ENCODE peak calls at places on chromosomes 2 and 18, in seven cellular contexts. P is lower lobe of right lung, B is fibroblast of lung, G is psoas muscle, M is IMR-90, X is mammary epithelial cell, Y is vagina. D is an unnamed sample.

GRCh38 chr2:237674731-237675276 is 47.4 kb downstream of the LRRFIP1 start:
- DNase-seq in X (peak; percentile 87), G (peak; percentile 81), M (peak; percentile 75), P (peak; percentile 94), Y (no peak), B (peak; percentile 90), D (peak; percentile 42)

GRCh38 chr2:27370816-27371620 is 602 bp downstream of the SNX17 start:
- DNase-seq in B (peak; percentile 33), P (no peak), Y (no peak), M (peak; percentile 53), X (peak; percentile 57), G (peak; percentile 43), D (peak; percentile 48)

GRCh38 chr2:48471048-48471474 is 58.9 kb upstream of the STON1 start:
- DNase-seq in Y (no peak), M (peak; percentile 78), X (peak; percentile 53), G (no peak), P (no peak), B (peak; percentile 60), D (peak; percentile 65)

GRCh38 chr18:63987743-63988142 is 17.9 kb downstream of the SERPINB8 start:
- DNase-seq in B (no peak), M (no peak), G (no peak), X (no peak), Y (no peak), P (no peak), D (no peak)

GRCh38 chr2:200089040-200089755 is 133.8 kb downstream of the MAIP1 start:
- DNase-seq in X (no peak), Y (no peak), B (peak; percentile 39), G (no peak), P (no peak), M (peak; percentile 40), D (no peak)

GRCh38 chr18:77102246-77103040 is 30.1 kb downstream of the MBP start:
- DNase-seq in X (peak; percentile 67), Y (no peak), M (peak; percentile 93), G (no peak), P (no peak), B (peak; percentile 90), D (no peak)

GRCh38 chr2:168152902-168153301 is 94.5 kb downstream of the STK39 start:
- DNase-seq in M (peak; percentile 10), B (no peak), X (peak; percentile 16), Y (no peak), G (no peak), P (no peak), D (peak; percentile 59)

GRCh38 chr2:178320011-178320410 is 125.7 kb downstream of the OSBPL6 start:
- DNase-seq in X (no peak), B (no peak), P (no peak), Y (no peak), G (no peak), M (no peak), D (no peak)

GRCh38 chr2:186603208-186603765 is 13.4 kb downstream of the ITGAV start:
- DNase-seq in P (no peak), Y (no peak), X (no peak), B (peak; percentile 45), G (no peak), M (peak; percentile 17), D (no peak)

GRCh38 chr2:6810961-6811360 is 54.7 kb downstream of the CMPK2 start:
- DNase-seq in P (no peak), B (no peak), G (no peak), M (no peak), Y (no peak), X (no peak), D (no peak)

GRCh38 chr2:188664391-188664790 is 309.8 kb upstream of the COL3A1 start:
- DNase-seq in Y (no peak), B (no peak), P (no peak), G (no peak), M (no peak), X (no peak), D (no peak)

GRCh38 chr2:160635488-160635887 is 141.9 kb upstream of the RBMS1 start:
- DNase-seq in B (peak; percentile 68), Y (no peak), M (peak; percentile 65), P (no peak), G (no peak), X (peak; percentile 9), D (no peak)

GRCh38 chr2:205776139-205776538 is 93.8 kb downstream of the NRP2 start:
- DNase-seq in P (peak; percentile 61), B (no peak), M (no peak), G (peak; percentile 26), Y (no peak), X (no peak), D (peak; percentile 20)

GRCh38 chr2:44918095-44918775 is 23.3 kb upstream of the SIX3 start:
- DNase-seq in P (no peak), Y (no peak), G (no peak), M (no peak), B (peak; percentile 74), X (peak; percentile 46), D (no peak)

GRCh38 chr18:62991959-62992358 is 276.6 kb downstream of the PHLPP1 start:
- DNase-seq in M (no peak), Y (no peak), P (no peak), X (no peak), B (no peak), G (no peak), D (no peak)

GRCh38 chr2:36556847-36557246 is 41.1 kb downstream of the FEZ2 start:
- DNase-seq in B (peak; percentile 86), G (no peak), M (peak; percentile 82), X (no peak), P (no peak), Y (no peak), D (no peak)

DNA sequence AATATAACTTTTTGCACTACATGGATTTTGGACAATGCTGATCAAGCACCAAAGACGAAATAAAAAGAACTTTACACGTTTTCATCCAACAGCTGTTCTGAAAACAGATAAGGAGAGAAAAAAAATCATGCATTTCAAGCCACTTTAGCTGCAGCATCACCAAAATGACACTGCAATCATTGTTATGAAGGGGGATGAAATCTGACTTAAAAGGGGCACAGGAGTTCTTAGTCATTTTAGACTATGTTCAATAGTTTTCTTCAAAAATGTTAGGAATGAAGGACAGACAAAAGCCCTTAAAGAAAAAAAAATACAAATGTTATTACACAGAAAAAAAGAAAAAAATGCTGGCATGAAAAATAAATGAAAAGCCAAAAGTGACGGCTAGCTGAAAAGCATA is 71.2 kb downstream of the CUL3 start:
- DNase-seq in P (no peak), G (no peak), B (peak; percentile 52), M (peak; percentile 12), Y (no peak), X (no peak), D (no peak)
- H3K9me3 ChIP-seq in P (no peaks in the 10 kb centered on the region), G (no peaks in the 10 kb centered on the region), B (no peaks in the 10 kb centered on the region), M (no peaks in the 10 kb centered on the region), Y (no peaks in the 10 kb centered on the region), X (no peaks in the 10 kb centered on the region), D (no peaks in the 10 kb centered on the region)

DNA sequence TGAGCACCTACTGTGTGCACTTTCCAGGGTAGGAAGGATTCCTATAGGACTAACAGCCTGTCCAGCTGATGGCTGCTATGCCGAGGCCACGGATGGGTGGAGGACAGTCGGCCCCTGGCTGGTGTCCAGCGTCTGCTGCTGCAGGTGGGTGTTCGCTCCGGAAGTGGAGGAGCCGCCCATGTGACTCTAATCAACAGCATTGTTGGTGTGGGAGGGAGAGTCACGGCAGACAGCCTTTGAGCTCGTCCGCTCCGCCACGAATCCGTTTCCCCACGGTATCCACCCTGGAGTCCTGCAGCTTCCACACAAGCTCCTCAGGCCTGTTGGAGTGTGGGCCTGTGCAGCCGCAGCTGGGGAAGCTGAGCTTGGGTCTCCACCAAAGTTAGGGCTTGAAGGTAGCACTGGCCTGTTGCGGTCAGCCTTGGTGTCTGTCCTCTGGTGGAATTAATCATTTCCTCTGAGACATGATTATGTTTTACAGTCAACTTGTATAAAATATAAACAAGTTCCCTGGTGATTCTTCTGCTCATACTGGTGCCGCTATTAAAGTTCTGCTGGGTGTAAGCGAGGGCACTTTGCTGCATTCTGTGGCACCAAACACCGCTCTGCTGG is 185.9 kb upstream of the TPO start:
- DNase-seq in Y (no peak), X (no peak), G (no peak), B (no peak), P (no peak), M (no peak), D (no peak)
- H3K9me3 ChIP-seq in Y (no peaks in the 10 kb centered on the region), X (peaks cover 39% of the 10 kb centered on the region), G (no peaks in the 10 kb centered on the region), B (no peaks in the 10 kb centered on the region), P (no peaks in the 10 kb centered on the region), M (peaks cover 42% of the 10 kb centered on the region), D (no peaks in the 10 kb centered on the region)

GRCh38 chr2:105895995-105896764 is 151.5 kb downstream of the NCK2 start:
- DNase-seq in X (no peak), G (no peak), Y (no peak), P (no peak), M (no peak), B (no peak), D (no peak)
- H3K9me3 ChIP-seq in X (no peaks in the 10 kb centered on the region), G (peaks cover 6% of the 10 kb centered on the region), Y (no peaks in the 10 kb centered on the region), P (no peaks in the 10 kb centered on the region), M (no peaks in the 10 kb centered on the region), B (no peaks in the 10 kb centered on the region), D (peaks cover 2% of the 10 kb centered on the region)

GRCh38 chr18:14905979-14906378 is 158.0 kb downstream of the ANKRD30B start:
- DNase-seq in X (no peak), M (no peak), G (no peak), Y (peak; percentile 6), P (no peak), B (no peak), D (no peak)

GRCh38 chr18:14905350-14905749 is 157.4 kb downstream of the ANKRD30B start:
- DNase-seq in P (no peak), B (no peak), Y (no peak), X (no peak), G (no peak), M (no peak), D (no peak)

GRCh38 chr18:14912967-14913366 is 165.0 kb downstream of the ANKRD30B start:
- DNase-seq in M (no peak), G (no peak), Y (peak; percentile 22), B (no peak), P (no peak), X (no peak), D (no peak)

GRCh38 chr18:14908541-14908940 is 160.6 kb downstream of the ANKRD30B start:
- DNase-seq in B (no peak), Y (peak; percentile 12), P (no peak), M (no peak), G (no peak), X (no peak), D (no peak)

GRCh38 chr18:14907420-14907819 is 159.4 kb downstream of the ANKRD30B start:
- DNase-seq in M (no peak), G (no peak), B (no peak), X (no peak), P (no peak), Y (peak; percentile 58), D (no peak)
- H3K9me3 ChIP-seq in M (peaks cover 16% of the 10 kb centered on the region), G (no peaks in the 10 kb centered on the region), B (no peaks in the 10 kb centered on the region), X (peaks cover 17% of the 10 kb centered on the region), P (no peaks in the 10 kb centered on the region), Y (no peaks in the 10 kb centered on the region), D (no peaks in the 10 kb centered on the region)

D was measured in HAP-1.